ENCODE peak calls at places on chromosomes 11 and 22, in seven cellular contexts. One of them, this sample, is unnamed.

GRCh38 chr11:12897867-12898266 is 111.2 kb upstream of the RASSF10 start:
- DNase-seq in BE2C: no peak
- DNase-seq in Calu3: no peak
- DNase-seq in progenitor cell of endocrine pancreas: no peak
- DNase-seq in foreskin fibroblast: peak
- DNase-seq in A549: no peak
- DNase-seq in mesothelial cell of epicardium: no peak
- DNase-seq in this sample: no peak

GRCh38 chr11:96543177-96543576 is 153.4 kb downstream of the JRKL start:
- DNase-seq in BE2C: no peak
- DNase-seq in Calu3: no peak
- DNase-seq in progenitor cell of endocrine pancreas: no peak
- DNase-seq in foreskin fibroblast: no peak
- DNase-seq in A549: no peak
- DNase-seq in mesothelial cell of epicardium: no peak
- DNase-seq in this sample: no peak

GRCh38 chr11:77547863-77548551 is 41.7 kb upstream of the AQP11 start:
- DNase-seq in BE2C: peak
- DNase-seq in Calu3: peak
- DNase-seq in progenitor cell of endocrine pancreas: no peak
- DNase-seq in foreskin fibroblast: peak
- DNase-seq in A549: peak
- DNase-seq in mesothelial cell of epicardium: no peak
- DNase-seq in this sample: no peak

GRCh38 chr11:107293677-107294344 is 163.8 kb downstream of the CWF19L2 start:
- DNase-seq in BE2C: peak
- DNase-seq in Calu3: peak
- DNase-seq in progenitor cell of endocrine pancreas: no peak
- DNase-seq in foreskin fibroblast: no peak
- DNase-seq in A549: no peak
- DNase-seq in mesothelial cell of epicardium: no peak
- DNase-seq in this sample: no peak

GRCh38 chr11:848380-848931 is 5.8 kb downstream of the TSPAN4 start:
- DNase-seq in BE2C: peak
- DNase-seq in Calu3: peak
- DNase-seq in progenitor cell of endocrine pancreas: peak
- DNase-seq in foreskin fibroblast: peak
- DNase-seq in A549: no peak
- DNase-seq in mesothelial cell of epicardium: peak
- DNase-seq in this sample: peak

GRCh38 chr11:68146704-68147474 is 25.7 kb upstream of the CHKA start:
- DNase-seq in BE2C: peak
- DNase-seq in Calu3: peak
- DNase-seq in progenitor cell of endocrine pancreas: peak
- DNase-seq in foreskin fibroblast: peak
- DNase-seq in A549: peak
- DNase-seq in mesothelial cell of epicardium: no peak
- DNase-seq in this sample: no peak

GRCh38 chr11:46367244-46367915 is 14.1 kb upstream of the MDK start:
- DNase-seq in BE2C: peak
- DNase-seq in Calu3: peak
- DNase-seq in progenitor cell of endocrine pancreas: peak
- DNase-seq in foreskin fibroblast: peak
- DNase-seq in A549: peak
- DNase-seq in mesothelial cell of epicardium: peak
- DNase-seq in this sample: peak

GRCh38 chr11:64970731-64971151 is 1.2 kb downstream of the MAJIN start:
- DNase-seq in BE2C: no peak
- DNase-seq in Calu3: peak
- DNase-seq in progenitor cell of endocrine pancreas: no peak
- DNase-seq in foreskin fibroblast: no peak
- DNase-seq in A549: peak
- DNase-seq in mesothelial cell of epicardium: no peak
- DNase-seq in this sample: no peak

GRCh38 chr11:44285756-44286155 is 24.2 kb downstream of the ALX4 start:
- DNase-seq in BE2C: no peak
- DNase-seq in Calu3: no peak
- DNase-seq in progenitor cell of endocrine pancreas: no peak
- DNase-seq in foreskin fibroblast: peak
- DNase-seq in A549: no peak
- DNase-seq in mesothelial cell of epicardium: no peak
- DNase-seq in this sample: no peak

GRCh38 chr11:110818032-110818687 is 105.9 kb upstream of the ARHGAP20 start:
- DNase-seq in BE2C: no peak
- DNase-seq in Calu3: no peak
- DNase-seq in progenitor cell of endocrine pancreas: no peak
- DNase-seq in foreskin fibroblast: peak
- DNase-seq in A549: no peak
- DNase-seq in mesothelial cell of epicardium: no peak
- DNase-seq in this sample: no peak

GRCh38 chr11:96235725-96236124 is 107.3 kb downstream of the MAML2 start:
- DNase-seq in BE2C: no peak
- DNase-seq in Calu3: no peak
- DNase-seq in progenitor cell of endocrine pancreas: no peak
- DNase-seq in foreskin fibroblast: peak
- DNase-seq in A549: no peak
- DNase-seq in mesothelial cell of epicardium: no peak
- DNase-seq in this sample: no peak

GRCh38 chr11:132005874-132006273 is 635.5 kb downstream of the NTM start:
- DNase-seq in BE2C: no peak
- DNase-seq in Calu3: no peak
- DNase-seq in progenitor cell of endocrine pancreas: no peak
- DNase-seq in foreskin fibroblast: no peak
- DNase-seq in A549: no peak
- DNase-seq in mesothelial cell of epicardium: no peak
- DNase-seq in this sample: no peak

GRCh38 chr11:83643115-83643514 is 356.9 kb upstream of the CCDC90B start:
- DNase-seq in BE2C: no peak
- DNase-seq in Calu3: no peak
- DNase-seq in progenitor cell of endocrine pancreas: no peak
- DNase-seq in foreskin fibroblast: no peak
- DNase-seq in A549: no peak
- DNase-seq in mesothelial cell of epicardium: no peak
- DNase-seq in this sample: no peak

GRCh38 chr11:61198948-61199523 is 4.3 kb upstream of the PGA3 start:
- DNase-seq in BE2C: no peak
- DNase-seq in Calu3: no peak
- DNase-seq in progenitor cell of endocrine pancreas: no peak
- DNase-seq in foreskin fibroblast: no peak
- DNase-seq in A549: no peak
- DNase-seq in mesothelial cell of epicardium: no peak
- DNase-seq in this sample: no peak

GRCh38 chr11:108569896-108570295 is 23.7 kb downstream of the EXPH5 start:
- DNase-seq in BE2C: no peak
- DNase-seq in Calu3: no peak
- DNase-seq in progenitor cell of endocrine pancreas: no peak
- DNase-seq in foreskin fibroblast: no peak
- DNase-seq in A549: no peak
- DNase-seq in mesothelial cell of epicardium: no peak
- DNase-seq in this sample: no peak

GRCh38 chr11:693415-693831 is 1.6 kb downstream of the DEAF1 start:
- DNase-seq in BE2C: no peak
- DNase-seq in Calu3: no peak
- DNase-seq in progenitor cell of endocrine pancreas: no peak
- DNase-seq in foreskin fibroblast: peak
- DNase-seq in A549: no peak
- DNase-seq in mesothelial cell of epicardium: no peak
- DNase-seq in this sample: no peak

DNA sequence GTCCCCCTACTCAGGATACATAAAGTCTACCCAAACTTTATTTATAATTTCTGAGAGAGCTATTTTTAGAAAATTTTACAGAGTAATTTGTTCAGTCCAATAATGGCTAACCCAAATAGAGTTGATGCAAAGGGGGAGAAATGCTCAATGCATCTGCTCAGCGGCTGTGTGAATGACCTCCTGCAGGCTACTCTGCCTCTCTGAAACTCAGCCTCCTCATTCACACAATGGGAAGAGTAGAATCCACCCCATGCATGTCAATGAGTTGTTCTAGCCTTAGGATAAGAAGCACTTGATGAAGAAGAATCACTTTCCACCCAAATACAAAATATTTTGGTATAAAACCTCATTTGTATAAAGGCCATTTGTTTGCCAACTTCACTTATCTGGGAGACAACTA is 1204.0 kb downstream of the LRRC4C start:
- DNase-seq in BE2C: no peak
- DNase-seq in Calu3: no peak
- DNase-seq in progenitor cell of endocrine pancreas: no peak
- DNase-seq in foreskin fibroblast: no peak
- DNase-seq in A549: no peak
- DNase-seq in mesothelial cell of epicardium: no peak
- DNase-seq in this sample: no peak
- TF ChIP-seq CTCF in BE2C: no peak
- TF ChIP-seq CTCF in Calu3: no peak
- TF ChIP-seq CTCF in progenitor cell of endocrine pancreas: no peak
- TF ChIP-seq CTCF in foreskin fibroblast: no peak
- TF ChIP-seq CTCF in A549: no peak
- TF ChIP-seq CTCF in mesothelial cell of epicardium: no peak
- TF ChIP-seq CTCF in this sample: no peak

GRCh38 chr22:32466496-32466895 is 2.2 kb upstream of the BPIFC start:
- DNase-seq in BE2C: no peak
- DNase-seq in Calu3: no peak
- DNase-seq in progenitor cell of endocrine pancreas: no peak
- DNase-seq in foreskin fibroblast: no peak
- DNase-seq in A549: no peak
- DNase-seq in mesothelial cell of epicardium: no peak
- DNase-seq in this sample: no peak
- TF ChIP-seq CTCF in BE2C: no peak
- TF ChIP-seq CTCF in Calu3: no peak
- TF ChIP-seq CTCF in progenitor cell of endocrine pancreas: no peak
- TF ChIP-seq CTCF in foreskin fibroblast: no peak
- TF ChIP-seq CTCF in A549: no peak
- TF ChIP-seq CTCF in mesothelial cell of epicardium: no peak
- TF ChIP-seq CTCF in this sample: no peak

GRCh38 chr11:17386331-17387084 is 2.0 kb downstream of the KCNJ11 start:
- DNase-seq in BE2C: peak
- DNase-seq in Calu3: peak
- DNase-seq in progenitor cell of endocrine pancreas: peak
- DNase-seq in foreskin fibroblast: peak
- DNase-seq in A549: peak
- DNase-seq in mesothelial cell of epicardium: no peak
- DNase-seq in this sample: no peak
- TF ChIP-seq CTCF in BE2C: peak
- TF ChIP-seq CTCF in Calu3: peak
- TF ChIP-seq CTCF in progenitor cell of endocrine pancreas: peak
- TF ChIP-seq CTCF in foreskin fibroblast: peak
- TF ChIP-seq CTCF in A549: peak
- TF ChIP-seq CTCF in mesothelial cell of epicardium: peak
- TF ChIP-seq CTCF in this sample: peak

GRCh38 chr11:62953811-62954210 is 31.0 kb downstream of the SLC22A6 start:
- DNase-seq in BE2C: no peak
- DNase-seq in Calu3: no peak
- DNase-seq in progenitor cell of endocrine pancreas: no peak
- DNase-seq in foreskin fibroblast: peak
- DNase-seq in A549: no peak
- DNase-seq in mesothelial cell of epicardium: no peak
- DNase-seq in this sample: no peak

GRCh38 chr11:62958547-62959071 is 26.2 kb downstream of the SLC22A6 start:
- DNase-seq in BE2C: no peak
- DNase-seq in Calu3: no peak
- DNase-seq in progenitor cell of endocrine pancreas: no peak
- DNase-seq in foreskin fibroblast: peak
- DNase-seq in A549: no peak
- DNase-seq in mesothelial cell of epicardium: no peak
- DNase-seq in this sample: no peak

GRCh38 chr11:62959077-62959980 is 25.4 kb downstream of the SLC22A6 start:
- DNase-seq in BE2C: no peak
- DNase-seq in Calu3: no peak
- DNase-seq in progenitor cell of endocrine pancreas: no peak
- DNase-seq in foreskin fibroblast: no peak
- DNase-seq in A549: no peak
- DNase-seq in mesothelial cell of epicardium: no peak
- DNase-seq in this sample: no peak

GRCh38 chr11:62957147-62957546 is 27.6 kb downstream of the SLC22A6 start:
- DNase-seq in BE2C: no peak
- DNase-seq in Calu3: no peak
- DNase-seq in progenitor cell of endocrine pancreas: no peak
- DNase-seq in foreskin fibroblast: no peak
- DNase-seq in A549: no peak
- DNase-seq in mesothelial cell of epicardium: no peak
- DNase-seq in this sample: no peak

DNA sequence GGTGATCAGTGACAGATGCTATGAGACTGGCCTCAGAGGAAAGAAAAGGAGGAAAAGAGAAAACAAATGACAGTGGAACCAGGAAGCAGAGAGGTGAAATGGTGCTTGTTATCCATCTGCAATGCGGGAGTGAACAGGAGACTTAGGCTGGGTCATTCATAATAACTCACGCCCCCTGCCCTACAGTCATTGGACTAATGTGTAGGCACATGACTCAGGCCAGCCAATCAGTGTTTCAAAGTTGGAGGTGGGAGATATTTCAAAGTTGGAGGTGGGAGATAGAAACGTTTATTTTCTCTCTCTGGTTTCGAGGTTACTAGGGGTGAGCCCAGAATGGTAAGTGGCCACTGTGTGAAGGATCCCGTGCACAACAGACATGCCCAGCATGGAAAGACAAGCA is 30.3 kb downstream of the SLC22A6 start:
- DNase-seq in BE2C: no peak
- DNase-seq in Calu3: no peak
- DNase-seq in progenitor cell of endocrine pancreas: no peak
- DNase-seq in foreskin fibroblast: no peak
- DNase-seq in A549: no peak
- DNase-seq in mesothelial cell of epicardium: no peak
- DNase-seq in this sample: no peak
- TF ChIP-seq CTCF in BE2C: no peak
- TF ChIP-seq CTCF in Calu3: no peak
- TF ChIP-seq CTCF in progenitor cell of endocrine pancreas: no peak
- TF ChIP-seq CTCF in foreskin fibroblast: no peak
- TF ChIP-seq CTCF in A549: no peak
- TF ChIP-seq CTCF in mesothelial cell of epicardium: no peak
- TF ChIP-seq CTCF in this sample: no peak

DNA sequence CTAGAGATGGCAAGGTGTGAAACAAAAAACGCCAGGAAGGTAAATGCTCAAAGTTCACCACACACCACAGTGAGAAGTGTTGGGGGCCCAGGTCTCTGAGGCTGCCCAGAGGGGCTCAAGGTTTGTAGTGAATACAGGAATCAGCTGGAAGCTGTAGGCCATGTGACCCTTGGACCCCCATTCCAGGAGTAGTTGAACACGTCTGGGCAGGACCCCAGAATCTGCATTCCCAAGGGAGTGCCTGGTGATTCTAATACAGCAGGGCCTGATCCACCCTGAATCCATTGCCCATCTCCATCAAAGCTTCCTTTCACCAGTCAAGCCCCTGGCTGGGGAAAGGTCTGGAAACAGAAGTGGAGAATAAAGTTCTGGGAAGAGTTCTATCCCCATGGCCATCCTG is 70.8 kb upstream of the B3GAT1 start:
- DNase-seq in BE2C: no peak
- DNase-seq in Calu3: no peak
- DNase-seq in progenitor cell of endocrine pancreas: no peak
- DNase-seq in foreskin fibroblast: no peak
- DNase-seq in A549: no peak
- DNase-seq in mesothelial cell of epicardium: no peak
- DNase-seq in this sample: no peak
- TF ChIP-seq CTCF in BE2C: no peak
- TF ChIP-seq CTCF in Calu3: no peak
- TF ChIP-seq CTCF in progenitor cell of endocrine pancreas: no peak
- TF ChIP-seq CTCF in foreskin fibroblast: no peak
- TF ChIP-seq CTCF in A549: no peak
- TF ChIP-seq CTCF in mesothelial cell of epicardium: no peak
- TF ChIP-seq CTCF in this sample: no peak

This sample was measured in natural killer cell.